ENCODE peak calls at places on chromosomes 12 and 14, in four cellular contexts. One of them, this sample, is unnamed.

GRCh38 chr12:70606001-70606400 is 31.2 kb downstream of the PTPRB start:
- DNase-seq in stromal cell of bone marrow: no peak
- DNase-seq in AG04449: no peak
- DNase-seq in activated CD8-positive, alpha-beta T cell treated with anti-CD3 and anti-CD28 coated beads, Interleukin-2, amount 10 ng/mL, durations not matched to agents 7 days and 5 days: no peak
- DNase-seq in this sample: no peak

GRCh38 chr14:73789996-73790581 is 61.5 kb upstream of the PTGR2 start:
- DNase-seq in stromal cell of bone marrow: peak; percentile 97
- DNase-seq in AG04449: peak; percentile 89
- DNase-seq in activated CD8-positive, alpha-beta T cell treated with anti-CD3 and anti-CD28 coated beads, Interleukin-2, amount 10 ng/mL, durations not matched to agents 7 days and 5 days: no peak
- DNase-seq in this sample: no peak

GRCh38 chr14:100592461-100592871 is 5.2 kb upstream of the BEGAIN start:
- DNase-seq in stromal cell of bone marrow: no peak
- DNase-seq in AG04449: no peak
- DNase-seq in activated CD8-positive, alpha-beta T cell treated with anti-CD3 and anti-CD28 coated beads, Interleukin-2, amount 10 ng/mL, durations not matched to agents 7 days and 5 days: no peak
- DNase-seq in this sample: no peak

GRCh38 chr14:61838661-61839060 is 76.4 kb downstream of the SNAPC1 start:
- DNase-seq in stromal cell of bone marrow: no peak
- DNase-seq in AG04449: no peak
- DNase-seq in activated CD8-positive, alpha-beta T cell treated with anti-CD3 and anti-CD28 coated beads, Interleukin-2, amount 10 ng/mL, durations not matched to agents 7 days and 5 days: no peak
- DNase-seq in this sample: no peak

GRCh38 chr14:26598081-26598671 is 343 bp upstream of the NOVA1 start:
- DNase-seq in stromal cell of bone marrow: peak; percentile 10
- DNase-seq in AG04449: peak; percentile 16
- DNase-seq in activated CD8-positive, alpha-beta T cell treated with anti-CD3 and anti-CD28 coated beads, Interleukin-2, amount 10 ng/mL, durations not matched to agents 7 days and 5 days: no peak
- DNase-seq in this sample: peak; percentile 4

GRCh38 chr12:14310866-14311265 is 54.6 kb upstream of the ATF7IP start:
- DNase-seq in stromal cell of bone marrow: no peak
- DNase-seq in AG04449: no peak
- DNase-seq in activated CD8-positive, alpha-beta T cell treated with anti-CD3 and anti-CD28 coated beads, Interleukin-2, amount 10 ng/mL, durations not matched to agents 7 days and 5 days: no peak
- DNase-seq in this sample: no peak

GRCh38 chr12:89671469-89671868 is 37.2 kb downstream of the ATP2B1 start:
- DNase-seq in stromal cell of bone marrow: no peak
- DNase-seq in AG04449: peak; percentile 70
- DNase-seq in activated CD8-positive, alpha-beta T cell treated with anti-CD3 and anti-CD28 coated beads, Interleukin-2, amount 10 ng/mL, durations not matched to agents 7 days and 5 days: no peak
- DNase-seq in this sample: no peak

GRCh38 chr14:90721619-90722305 is 94.5 kb downstream of the TTC7B start:
- DNase-seq in stromal cell of bone marrow: no peak
- DNase-seq in AG04449: no peak
- DNase-seq in activated CD8-positive, alpha-beta T cell treated with anti-CD3 and anti-CD28 coated beads, Interleukin-2, amount 10 ng/mL, durations not matched to agents 7 days and 5 days: no peak
- DNase-seq in this sample: no peak

GRCh38 chr12:113115455-113116126 is 20.0 kb downstream of the RASAL1 start:
- DNase-seq in stromal cell of bone marrow: no peak
- DNase-seq in AG04449: no peak
- DNase-seq in activated CD8-positive, alpha-beta T cell treated with anti-CD3 and anti-CD28 coated beads, Interleukin-2, amount 10 ng/mL, durations not matched to agents 7 days and 5 days: no peak
- DNase-seq in this sample: no peak

GRCh38 chr14:24241829-24242443 is 487 bp downstream of the TINF2 start:
- DNase-seq in stromal cell of bone marrow: peak; percentile 85
- DNase-seq in AG04449: no peak
- DNase-seq in activated CD8-positive, alpha-beta T cell treated with anti-CD3 and anti-CD28 coated beads, Interleukin-2, amount 10 ng/mL, durations not matched to agents 7 days and 5 days: peak; percentile 95
- DNase-seq in this sample: peak; percentile 97

GRCh38 chr12:62716866-62717477 is 218.0 kb downstream of the PPM1H start:
- DNase-seq in stromal cell of bone marrow: no peak
- DNase-seq in AG04449: no peak
- DNase-seq in activated CD8-positive, alpha-beta T cell treated with anti-CD3 and anti-CD28 coated beads, Interleukin-2, amount 10 ng/mL, durations not matched to agents 7 days and 5 days: no peak
- DNase-seq in this sample: no peak